ENCODE peak calls at places on chromosomes 5 and 9, in eight cellular contexts. E, V, Y, I, A, O, B and S are unnamed samples.

GRCh38 chr5:93044860-93045666 is 536.0 kb downstream of the NR2F1-AS1 start:
- DNase-seq in E (peak; percentile 93), V (no peak), Y (no peak), I (no peak), A (no peak), O (no peak), B (peak; percentile 36), S (no peak)

GRCh38 chr5:69136296-69136695 is 30.7 kb upstream of the CCNB1 start:
- DNase-seq in E (no peak), V (no peak), Y (no peak), I (no peak), A (no peak), O (no peak), B (no peak), S (no peak)

GRCh38 chr5:116759860-116760644 is 185.4 kb upstream of the SEMA6A start:
- DNase-seq in E (peak; percentile 69), V (peak; percentile 85), Y (no peak), I (no peak), A (peak; percentile 82), O (peak; percentile 73), B (no peak), S (no peak)

GRCh38 chr5:33370135-33370472 is 70.7 kb upstream of the TARS1 start:
- DNase-seq in E (no peak), V (peak; percentile 97), Y (peak; percentile 16), I (peak; percentile 82), A (no peak), O (peak; percentile 94), B (no peak), S (no peak)

GRCh38 chr9:82313697-82314096 is 325.1 kb downstream of the SPATA31D1 start:
- DNase-seq in E (no peak), V (no peak), Y (no peak), I (no peak), A (no peak), O (no peak), B (no peak), S (no peak)

GRCh38 chr5:158814521-158814920 is 285.2 kb downstream of the EBF1 start:
- DNase-seq in E (no peak), V (no peak), Y (no peak), I (no peak), A (no peak), O (no peak), B (no peak), S (no peak)

GRCh38 chr5:67350185-67350584 is 153.6 kb upstream of the CD180 start:
- DNase-seq in E (no peak), V (no peak), Y (no peak), I (no peak), A (no peak), O (no peak), B (no peak), S (no peak)

GRCh38 chr5:132674671-132675506 is 1.1 kb downstream of the IL4 start:
- DNase-seq in E (no peak), V (peak; percentile 96), Y (no peak), I (peak; percentile 91), A (no peak), O (peak; percentile 94), B (no peak), S (no peak)

GRCh38 chr9:115117999-115118470 is at the start of gene TNC:
- DNase-seq in E (peak; percentile 96), V (peak; percentile 92), Y (peak; percentile 23), I (peak; percentile 79), A (peak; percentile 52), O (peak; percentile 52), B (peak; percentile 65), S (peak; percentile 56)

DNA sequence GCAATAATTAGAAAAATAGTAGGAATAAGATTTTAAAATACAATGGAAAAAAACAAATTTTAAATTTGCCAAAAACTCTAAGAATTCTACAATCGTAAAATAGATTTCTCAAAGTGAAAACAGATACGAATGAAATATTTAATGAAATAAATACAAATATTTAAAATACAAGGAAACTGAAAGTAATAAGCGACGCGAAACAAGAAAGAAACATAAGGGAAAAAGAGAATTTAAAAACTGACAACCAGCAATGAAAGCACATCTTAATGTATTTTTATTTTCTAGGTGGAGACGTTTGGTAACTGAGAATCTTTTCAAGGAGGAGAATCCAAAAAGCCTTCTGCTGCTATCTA is 1.0 kb downstream of the ANXA2R start:
- DNase-seq in E (no peak), V (no peak), Y (no peak), I (no peak), A (no peak), O (no peak), B (no peak), S (no peak)
- H3K4me3 ChIP-seq in E (no peak overlapping the region), V (peak overlapping the region; percentile 67), Y (no peak overlapping the region), I (peak overlapping the region; percentile 83), A (peak overlapping the region; percentile 66), O (peak overlapping the region; percentile 77), B (peak overlapping the region; percentile 5), S (peak overlapping the region; percentile 56)

DNA sequence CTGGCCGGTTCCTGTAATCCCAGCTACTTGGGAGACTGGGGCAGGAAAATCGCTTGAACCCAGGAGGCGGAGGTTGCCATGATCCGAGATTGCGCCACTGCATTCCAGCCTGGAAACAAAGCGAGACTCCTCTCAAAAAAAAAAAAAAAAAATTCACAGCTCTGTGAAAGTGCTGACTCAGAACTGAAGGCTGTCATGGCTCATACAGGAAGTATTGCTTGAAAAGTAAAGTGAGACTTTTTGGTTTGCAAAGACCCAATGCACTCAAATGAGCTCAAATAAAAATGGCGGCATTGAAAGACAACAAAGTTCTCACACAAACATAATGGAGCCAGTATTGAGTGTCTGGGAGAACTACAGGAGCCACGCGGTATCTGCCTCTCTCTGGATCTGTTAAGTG is 202.1 kb downstream of the FBXL7 start:
- DNase-seq in E (peak; percentile 92), V (peak; percentile 68), Y (no peak), I (no peak), A (no peak), O (peak; percentile 62), B (no peak), S (no peak)
- H3K4me3 ChIP-seq in E (no peak overlapping the region), V (no peak overlapping the region), Y (no peak overlapping the region), I (no peak overlapping the region), A (no peak overlapping the region), O (no peak overlapping the region), B (no peak overlapping the region), S (no peak overlapping the region)

DNA sequence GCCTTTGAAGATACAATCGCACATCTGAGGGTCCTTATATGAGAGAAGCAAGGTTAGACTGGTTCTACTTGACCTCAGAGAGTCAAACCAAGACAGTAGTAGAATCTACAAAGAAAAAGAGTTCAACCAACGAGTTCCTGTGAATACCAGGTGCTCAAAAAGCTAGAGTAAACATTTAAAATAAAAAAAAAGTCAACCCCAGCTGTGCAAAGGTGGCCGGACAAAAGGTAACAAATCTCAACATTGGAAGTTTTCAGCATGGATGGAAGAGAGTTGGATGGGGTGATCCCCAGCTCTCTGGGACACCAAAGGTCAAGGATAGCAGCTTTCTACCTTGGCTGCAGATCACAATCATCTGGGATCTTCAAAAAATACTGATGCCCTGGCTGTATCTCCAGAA is 14.4 kb downstream of the SHB start:
- DNase-seq in E (no peak), V (no peak), Y (no peak), I (no peak), A (no peak), O (no peak), B (no peak), S (no peak)
- H3K4me3 ChIP-seq in E (no peak overlapping the region), V (no peak overlapping the region), Y (no peak overlapping the region), I (no peak overlapping the region), A (no peak overlapping the region), O (no peak overlapping the region), B (no peak overlapping the region), S (no peak overlapping the region)

GRCh38 chr5:40137223-40137622 is 542.5 kb upstream of the PTGER4 start:
- DNase-seq in E (no peak), V (no peak), Y (no peak), I (no peak), A (no peak), O (no peak), B (no peak), S (no peak)

GRCh38 chr5:40141418-40141817 is 538.3 kb upstream of the PTGER4 start:
- DNase-seq in E (no peak), V (no peak), Y (no peak), I (no peak), A (no peak), O (no peak), B (no peak), S (no peak)
- H3K4me3 ChIP-seq in E (no peak overlapping the region), V (no peak overlapping the region), Y (no peak overlapping the region), I (no peak overlapping the region), A (no peak overlapping the region), O (no peak overlapping the region), B (no peak overlapping the region), S (no peak overlapping the region)

GRCh38 chr5:155455791-155456514 is 442.4 kb downstream of the KIF4B start:
- DNase-seq in E (no peak), V (no peak), Y (no peak), I (no peak), A (no peak), O (no peak), B (no peak), S (no peak)

GRCh38 chr5:155451106-155451505 is 437.6 kb downstream of the KIF4B start:
- DNase-seq in E (no peak), V (no peak), Y (no peak), I (no peak), A (no peak), O (no peak), B (no peak), S (no peak)
- H3K4me3 ChIP-seq in E (no peak overlapping the region), V (no peak overlapping the region), Y (no peak overlapping the region), I (no peak overlapping the region), A (no peak overlapping the region), O (no peak overlapping the region), B (no peak overlapping the region), S (no peak overlapping the region)